ENCODE peak calls at places on chromosomes 6 and 20, in seven cellular contexts. One of them, this sample, is unnamed.

GRCh38 chr6:110325197-110325596 is 33.0 kb downstream of the METTL24 start:
- DNase-seq in AG04450: peak
- DNase-seq in brain microvascular endothelial cell: peak
- DNase-seq in cardiac fibroblast: peak
- DNase-seq in GM10248: no peak
- DNase-seq in mucosa of descending colon: no peak
- DNase-seq in RWPE1: no peak
- DNase-seq in this sample: no peak

GRCh38 chr20:9506337-9506821 is 8.0 kb upstream of the LAMP5 start:
- DNase-seq in brain microvascular endothelial cell: no peak
- DNase-seq in GM10248: no peak
- DNase-seq in AG04450: no peak
- DNase-seq in mucosa of descending colon: no peak
- DNase-seq in cardiac fibroblast: no peak
- DNase-seq in RWPE1: no peak
- DNase-seq in this sample: no peak

GRCh38 chr6:57822896-57823358 is 505.5 kb downstream of the PRIM2 start:
- DNase-seq in RWPE1: no peak
- DNase-seq in GM10248: no peak
- DNase-seq in mucosa of descending colon: no peak
- DNase-seq in cardiac fibroblast: peak
- DNase-seq in AG04450: no peak
- DNase-seq in brain microvascular endothelial cell: peak
- DNase-seq in this sample: no peak

GRCh38 chr6:37724530-37725220 is 27.0 kb upstream of the MDGA1 start:
- DNase-seq in AG04450: no peak
- DNase-seq in GM10248: no peak
- DNase-seq in brain microvascular endothelial cell: no peak
- DNase-seq in cardiac fibroblast: no peak
- DNase-seq in mucosa of descending colon: no peak
- DNase-seq in RWPE1: no peak
- DNase-seq in this sample: no peak

GRCh38 chr20:23419995-23420901 is 1.0 kb downstream of the NAPB start:
- DNase-seq in brain microvascular endothelial cell: peak
- DNase-seq in RWPE1: peak
- DNase-seq in mucosa of descending colon: peak
- DNase-seq in GM10248: peak
- DNase-seq in cardiac fibroblast: peak
- DNase-seq in AG04450: peak
- DNase-seq in this sample: peak

GRCh38 chr20:54276577-54277169 is 68.8 kb downstream of the PFDN4 start:
- DNase-seq in GM10248: no peak
- DNase-seq in cardiac fibroblast: no peak
- DNase-seq in mucosa of descending colon: no peak
- DNase-seq in AG04450: no peak
- DNase-seq in brain microvascular endothelial cell: no peak
- DNase-seq in RWPE1: no peak
- DNase-seq in this sample: no peak

GRCh38 chr6:89602713-89603112 is 35.8 kb downstream of the LYRM2 start:
- DNase-seq in GM10248: no peak
- DNase-seq in cardiac fibroblast: no peak
- DNase-seq in AG04450: no peak
- DNase-seq in mucosa of descending colon: no peak
- DNase-seq in RWPE1: no peak
- DNase-seq in brain microvascular endothelial cell: no peak
- DNase-seq in this sample: no peak

GRCh38 chr20:33568378-33569289 is 78.7 kb downstream of the CBFA2T2 start:
- DNase-seq in GM10248: peak
- DNase-seq in AG04450: no peak
- DNase-seq in brain microvascular endothelial cell: no peak
- DNase-seq in cardiac fibroblast: peak
- DNase-seq in RWPE1: no peak
- DNase-seq in mucosa of descending colon: no peak
- DNase-seq in this sample: no peak

GRCh38 chr6:168021581-168021980 is 24.1 kb downstream of the KIF25 start:
- DNase-seq in GM10248: no peak
- DNase-seq in cardiac fibroblast: no peak
- DNase-seq in brain microvascular endothelial cell: no peak
- DNase-seq in RWPE1: no peak
- DNase-seq in mucosa of descending colon: no peak
- DNase-seq in AG04450: no peak
- DNase-seq in this sample: no peak

GRCh38 chr20:10505320-10506226 is 70.5 kb downstream of the SLX4IP start:
- DNase-seq in mucosa of descending colon: no peak
- DNase-seq in GM10248: no peak
- DNase-seq in cardiac fibroblast: peak
- DNase-seq in AG04450: no peak
- DNase-seq in brain microvascular endothelial cell: no peak
- DNase-seq in RWPE1: peak
- DNase-seq in this sample: no peak

GRCh38 chr6:134519456-134519855 is 201.5 kb upstream of the SGK1 start:
- DNase-seq in cardiac fibroblast: peak
- DNase-seq in RWPE1: no peak
- DNase-seq in GM10248: peak
- DNase-seq in mucosa of descending colon: no peak
- DNase-seq in brain microvascular endothelial cell: peak
- DNase-seq in AG04450: no peak
- DNase-seq in this sample: no peak

GRCh38 chr6:97396880-97397279 is 113.9 kb upstream of the MMS22L start:
- DNase-seq in brain microvascular endothelial cell: no peak
- DNase-seq in cardiac fibroblast: no peak
- DNase-seq in RWPE1: no peak
- DNase-seq in mucosa of descending colon: no peak
- DNase-seq in GM10248: no peak
- DNase-seq in AG04450: no peak
- DNase-seq in this sample: no peak

GRCh38 chr20:59785118-59785959 is 148.1 kb downstream of the SYCP2 start:
- DNase-seq in brain microvascular endothelial cell: no peak
- DNase-seq in cardiac fibroblast: no peak
- DNase-seq in RWPE1: no peak
- DNase-seq in mucosa of descending colon: no peak
- DNase-seq in GM10248: no peak
- DNase-seq in AG04450: no peak
- DNase-seq in this sample: no peak

GRCh38 chr20:32485770-32486248 is 99.3 kb downstream of the NOL4L start:
- DNase-seq in RWPE1: no peak
- DNase-seq in cardiac fibroblast: no peak
- DNase-seq in mucosa of descending colon: peak
- DNase-seq in brain microvascular endothelial cell: no peak
- DNase-seq in GM10248: no peak
- DNase-seq in AG04450: no peak
- DNase-seq in this sample: no peak

GRCh38 chr6:37143585-37143984 is 26.4 kb upstream of the PIM1 start:
- DNase-seq in RWPE1: no peak
- DNase-seq in mucosa of descending colon: no peak
- DNase-seq in GM10248: no peak
- DNase-seq in AG04450: no peak
- DNase-seq in brain microvascular endothelial cell: no peak
- DNase-seq in cardiac fibroblast: no peak
- DNase-seq in this sample: no peak

GRCh38 chr20:4026093-4026601 is 10.8 kb upstream of the RNF24 start:
- DNase-seq in RWPE1: peak
- DNase-seq in GM10248: no peak
- DNase-seq in mucosa of descending colon: no peak
- DNase-seq in cardiac fibroblast: peak
- DNase-seq in AG04450: peak
- DNase-seq in brain microvascular endothelial cell: peak
- DNase-seq in this sample: no peak

GRCh38 chr6:16481680-16482079 is 243.3 kb downstream of the GMPR start:
- DNase-seq in cardiac fibroblast: no peak
- DNase-seq in brain microvascular endothelial cell: no peak
- DNase-seq in RWPE1: no peak
- DNase-seq in mucosa of descending colon: no peak
- DNase-seq in GM10248: no peak
- DNase-seq in AG04450: no peak
- DNase-seq in this sample: no peak

GRCh38 chr20:44111712-44112335 is 75.2 kb downstream of the JPH2 start:
- DNase-seq in GM10248: no peak
- DNase-seq in RWPE1: peak
- DNase-seq in cardiac fibroblast: peak
- DNase-seq in mucosa of descending colon: no peak
- DNase-seq in brain microvascular endothelial cell: no peak
- DNase-seq in AG04450: no peak
- DNase-seq in this sample: peak

GRCh38 chr20:58760881-58761280 is 68.3 kb downstream of the NPEPL1 start:
- DNase-seq in AG04450: no peak
- DNase-seq in mucosa of descending colon: no peak
- DNase-seq in RWPE1: no peak
- DNase-seq in GM10248: no peak
- DNase-seq in cardiac fibroblast: no peak
- DNase-seq in brain microvascular endothelial cell: no peak
- DNase-seq in this sample: no peak

GRCh38 chr6:34237722-34238506 is 1.2 kb downstream of the HMGA1 start:
- DNase-seq in AG04450: no peak
- DNase-seq in GM10248: peak
- DNase-seq in brain microvascular endothelial cell: no peak
- DNase-seq in mucosa of descending colon: peak
- DNase-seq in cardiac fibroblast: peak
- DNase-seq in RWPE1: no peak
- DNase-seq in this sample: peak

GRCh38 chr20:17304785-17305184 is 77.9 kb downstream of the PCSK2 start:
- DNase-seq in brain microvascular endothelial cell: no peak
- DNase-seq in GM10248: no peak
- DNase-seq in RWPE1: no peak
- DNase-seq in mucosa of descending colon: no peak
- DNase-seq in AG04450: no peak
- DNase-seq in cardiac fibroblast: no peak
- DNase-seq in this sample: no peak

GRCh38 chr6:112640895-112641294 is 293.8 kb downstream of the RFPL4B start:
- DNase-seq in RWPE1: no peak
- DNase-seq in brain microvascular endothelial cell: peak
- DNase-seq in cardiac fibroblast: peak
- DNase-seq in AG04450: no peak
- DNase-seq in GM10248: no peak
- DNase-seq in mucosa of descending colon: no peak
- DNase-seq in this sample: no peak

GRCh38 chr6:33583591-33584155 is 3.6 kb upstream of the BAK1 start:
- DNase-seq in brain microvascular endothelial cell: no peak
- DNase-seq in mucosa of descending colon: no peak
- DNase-seq in AG04450: no peak
- DNase-seq in cardiac fibroblast: no peak
- DNase-seq in GM10248: no peak
- DNase-seq in RWPE1: no peak
- DNase-seq in this sample: no peak

GRCh38 chr6:74277749-74278148 is 581.7 kb downstream of the CD109 start:
- DNase-seq in RWPE1: no peak
- DNase-seq in AG04450: no peak
- DNase-seq in brain microvascular endothelial cell: peak
- DNase-seq in GM10248: no peak
- DNase-seq in mucosa of descending colon: no peak
- DNase-seq in cardiac fibroblast: peak
- DNase-seq in this sample: no peak

GRCh38 chr6:34235605-34236422 is 859 bp upstream of the HMGA1 start:
- DNase-seq in GM10248: peak
- DNase-seq in mucosa of descending colon: peak
- DNase-seq in RWPE1: peak
- DNase-seq in AG04450: no peak
- DNase-seq in brain microvascular endothelial cell: peak
- DNase-seq in cardiac fibroblast: peak
- DNase-seq in this sample: peak

GRCh38 chr6:31597006-31597405 is 4.2 kb upstream of the NCR3 start:
- DNase-seq in cardiac fibroblast: peak
- DNase-seq in RWPE1: peak
- DNase-seq in AG04450: no peak
- DNase-seq in brain microvascular endothelial cell: peak
- DNase-seq in GM10248: no peak
- DNase-seq in mucosa of descending colon: no peak
- DNase-seq in this sample: no peak
- TF ChIP-seq CTCF in cardiac fibroblast: peak
- TF ChIP-seq CTCF in RWPE1: peak
- TF ChIP-seq CTCF in AG04450: peak
- TF ChIP-seq CTCF in brain microvascular endothelial cell: peak
- TF ChIP-seq CTCF in GM10248: peak
- TF ChIP-seq CTCF in mucosa of descending colon: no peak
- TF ChIP-seq CTCF in this sample: peak

GRCh38 chr6:13383280-13384163 is 55.2 kb upstream of the TBC1D7 start:
- DNase-seq in mucosa of descending colon: no peak
- DNase-seq in RWPE1: no peak
- DNase-seq in brain microvascular endothelial cell: no peak
- DNase-seq in AG04450: no peak
- DNase-seq in cardiac fibroblast: peak
- DNase-seq in GM10248: peak
- DNase-seq in this sample: no peak
- TF ChIP-seq CTCF in mucosa of descending colon: no peak
- TF ChIP-seq CTCF in RWPE1: no peak
- TF ChIP-seq CTCF in brain microvascular endothelial cell: no peak
- TF ChIP-seq CTCF in AG04450: peak
- TF ChIP-seq CTCF in cardiac fibroblast: no peak
- TF ChIP-seq CTCF in GM10248: peak
- TF ChIP-seq CTCF in this sample: no peak

DNA sequence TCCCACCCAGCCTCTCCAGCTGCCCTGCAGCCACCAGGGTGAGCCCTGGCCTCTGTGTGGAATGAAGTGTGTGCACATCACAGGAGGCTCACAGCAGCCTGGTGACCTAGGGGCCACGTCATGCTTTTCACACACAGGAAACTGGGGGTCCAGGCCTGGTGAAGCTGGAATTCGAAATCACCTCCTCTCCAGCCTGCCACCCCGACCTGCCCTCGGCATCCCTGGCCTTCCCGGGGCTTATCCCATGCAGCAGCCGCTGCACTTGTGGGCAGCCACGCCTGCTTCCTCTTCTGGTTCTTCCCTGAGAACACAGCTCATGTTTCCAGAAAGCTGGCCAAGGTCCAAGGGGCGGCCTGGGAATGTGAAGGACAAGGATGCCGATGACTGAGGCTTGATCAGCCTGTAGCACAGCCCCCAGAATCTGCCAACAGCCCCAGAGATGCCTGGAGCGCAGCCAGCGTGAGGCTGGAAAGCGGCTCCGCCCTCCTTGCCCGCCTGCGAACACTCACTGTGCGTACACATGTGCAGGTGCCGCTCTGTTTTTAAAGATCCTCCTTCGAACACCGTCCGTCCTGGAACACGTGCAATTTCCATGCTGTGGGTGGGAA is 4.2 kb upstream of the NTSR1 start:
- DNase-seq in cardiac fibroblast: peak
- DNase-seq in AG04450: peak
- DNase-seq in GM10248: no peak
- DNase-seq in brain microvascular endothelial cell: peak
- DNase-seq in mucosa of descending colon: peak
- DNase-seq in RWPE1: peak
- DNase-seq in this sample: peak
- TF ChIP-seq CTCF in cardiac fibroblast: no peak
- TF ChIP-seq CTCF in AG04450: peak
- TF ChIP-seq CTCF in GM10248: no peak
- TF ChIP-seq CTCF in brain microvascular endothelial cell: no peak
- TF ChIP-seq CTCF in mucosa of descending colon: no peak
- TF ChIP-seq CTCF in RWPE1: no peak
- TF ChIP-seq CTCF in this sample: no peak

GRCh38 chr6:160690458-160690857 is 11.6 kb upstream of the PLG start:
- DNase-seq in mucosa of descending colon: no peak
- DNase-seq in cardiac fibroblast: no peak
- DNase-seq in brain microvascular endothelial cell: no peak
- DNase-seq in GM10248: no peak
- DNase-seq in AG04450: no peak
- DNase-seq in RWPE1: no peak
- DNase-seq in this sample: no peak

GRCh38 chr6:160691617-160692016 is 10.4 kb upstream of the PLG start:
- DNase-seq in RWPE1: no peak
- DNase-seq in brain microvascular endothelial cell: no peak
- DNase-seq in cardiac fibroblast: no peak
- DNase-seq in GM10248: no peak
- DNase-seq in AG04450: no peak
- DNase-seq in mucosa of descending colon: no peak
- DNase-seq in this sample: no peak

GRCh38 chr6:160697826-160698225 is 4.2 kb upstream of the PLG start:
- DNase-seq in RWPE1: no peak
- DNase-seq in GM10248: no peak
- DNase-seq in mucosa of descending colon: no peak
- DNase-seq in brain microvascular endothelial cell: no peak
- DNase-seq in cardiac fibroblast: no peak
- DNase-seq in AG04450: no peak
- DNase-seq in this sample: no peak

GRCh38 chr6:160692369-160692959 is 9.6 kb upstream of the PLG start:
- DNase-seq in RWPE1: no peak
- DNase-seq in GM10248: no peak
- DNase-seq in AG04450: no peak
- DNase-seq in mucosa of descending colon: no peak
- DNase-seq in cardiac fibroblast: no peak
- DNase-seq in brain microvascular endothelial cell: no peak
- DNase-seq in this sample: no peak
- TF ChIP-seq CTCF in RWPE1: no peak
- TF ChIP-seq CTCF in GM10248: peak
- TF ChIP-seq CTCF in AG04450: no peak
- TF ChIP-seq CTCF in mucosa of descending colon: no peak
- TF ChIP-seq CTCF in cardiac fibroblast: no peak
- TF ChIP-seq CTCF in brain microvascular endothelial cell: no peak
- TF ChIP-seq CTCF in this sample: peak